ENCODE peak calls at places on chromosomes 4 and X, in four cellular contexts. Z, W, U and H are unnamed samples.
A peak's percentile ranks its signal among the peaks of the same experiment; 100 is the strongest.

GRCh38 chrX:121172703-121173102 is 125.3 kb downstream of the GLUD2 start:
- DNase-seq in Z (no peak), W (no peak), U (no peak), H (no peak)

GRCh38 chr4:123666486-123666885 is 269.9 kb downstream of the SPRY1 start:
- DNase-seq in Z (no peak), W (no peak), U (no peak), H (no peak)

GRCh38 chr4:132540268-132540667 is 608.8 kb upstream of the PCDH10 start:
- DNase-seq in Z (no peak), W (no peak), U (no peak), H (no peak)

GRCh38 chr4:89682808-89683207 is 154.2 kb downstream of the SNCA start:
- DNase-seq in Z (no peak), W (no peak), U (no peak), H (no peak)

GRCh38 chr4:42627887-42628646 is 28.8 kb downstream of the ATP8A1 start:
- DNase-seq in Z (no peak), W (no peak), U (no peak), H (no peak)

GRCh38 chr4:114116861-114117260 is 137.4 kb upstream of the ARSJ start:
- DNase-seq in Z (no peak), W (no peak), U (no peak), H (no peak)

GRCh38 chrX:66408507-66408906 is 230.4 kb downstream of the EDA2R start:
- DNase-seq in Z (no peak), W (no peak), U (no peak), H (no peak)

GRCh38 chr4:139740531-139741041 is 75.0 kb downstream of the MGST2 start:
- DNase-seq in Z (peak; percentile 97), W (peak; percentile 89), U (peak; percentile 43), H (no peak)

GRCh38 chr4:5839751-5840674 is 52.9 kb downstream of the CRMP1 start:
- DNase-seq in Z (no peak), W (no peak), U (no peak), H (no peak)

GRCh38 chr4:180635276-180635675 is 1607.9 kb upstream of the TENM3 start:
- DNase-seq in Z (no peak), W (no peak), U (no peak), H (no peak)

GRCh38 chr4:148437439-148437838 is 4.8 kb downstream of the NR3C2 start:
- DNase-seq in Z (no peak), W (no peak), U (no peak), H (no peak)

GRCh38 chr4:168496834-168497233 is at the start of gene PALLD:
- DNase-seq in Z (peak; percentile 60), W (peak; percentile 77), U (no peak), H (no peak)

GRCh38 chr4:55887594-55887993 is 34.1 kb downstream of the EXOC1 start:
- DNase-seq in Z (no peak), W (peak; percentile 9), U (no peak), H (no peak)

GRCh38 chrX:105116541-105116940 is 104.0 kb downstream of the TEX13A start:
- DNase-seq in Z (no peak), W (no peak), U (no peak), H (no peak)

GRCh38 chr4:174274436-174274835 is 9.0 kb downstream of the FBXO8 start:
- DNase-seq in Z (no peak), W (no peak), U (no peak), H (no peak)

GRCh38 chrX:150575415-150575814 is 7.0 kb downstream of the MTM1 start:
- DNase-seq in Z (peak; percentile 33), W (no peak), U (no peak), H (no peak)

GRCh38 chrX:107716816-107717700 is 58.5 kb downstream of the TSC22D3 start:
- DNase-seq in Z (peak; percentile 63), W (peak; percentile 94), U (peak; percentile 52), H (peak; percentile 26)

GRCh38 chr4:157818946-157819692 is 353.7 kb downstream of the GASK1B start:
- DNase-seq in Z (no peak), W (no peak), U (no peak), H (no peak)

GRCh38 chr4:156734965-156735895 is 236.4 kb downstream of the PDGFC start:
- DNase-seq in Z (peak; percentile 49), W (no peak), U (no peak), H (no peak)

GRCh38 chrX:154441984-154442707 is 1.8 kb upstream of the FAM50A start:
- DNase-seq in Z (no peak), W (no peak), U (no peak), H (no peak)

GRCh38 chr4:19947349-19947748 is 304.4 kb upstream of the SLIT2 start:
- DNase-seq in Z (peak; percentile 74), W (peak; percentile 17), U (no peak), H (no peak)

GRCh38 chr4:169024762-169025161 is 14.7 kb upstream of the CBR4 start:
- DNase-seq in Z (peak; percentile 59), W (peak; percentile 49), U (no peak), H (no peak)

GRCh38 chrX:154775611-154776349 is 13.1 kb downstream of the DKC1 start:
- DNase-seq in Z (peak; percentile 45), W (no peak), U (no peak), H (no peak)

GRCh38 chr4:1410491-1411325 is 4.5 kb upstream of the NKX1-1 start:
- DNase-seq in Z (peak; percentile 16), W (peak; percentile 46), U (peak; percentile 98), H (peak; percentile 93)

GRCh38 chrX:133857648-133858269 is 127.6 kb downstream of the GPC3 start:
- DNase-seq in Z (no peak), W (no peak), U (no peak), H (no peak)

GRCh38 chr4:36399762-36400353 is 118.4 kb downstream of the DTHD1 start:
- DNase-seq in Z (no peak), W (no peak), U (no peak), H (no peak)

GRCh38 chrX:57074458-57074857 is 46.9 kb downstream of the SPIN2B start:
- DNase-seq in Z (no peak), W (no peak), U (no peak), H (no peak)

GRCh38 chrX:48802813-48803261 is 970 bp downstream of the HDAC6 start:
- DNase-seq in Z (no peak), W (peak; percentile 1), U (no peak), H (no peak)

GRCh38 chrX:48801281-48802088 is at the start of gene HDAC6:
- DNase-seq in Z (peak; percentile 98), W (peak; percentile 99), U (peak; percentile 86), H (peak; percentile 96)

GRCh38 chrX:48806088-48806487 is 4.2 kb downstream of the HDAC6 start:
- DNase-seq in Z (no peak), W (no peak), U (no peak), H (no peak)

GRCh38 chrX:48800574-48801280 is 1.1 kb upstream of the HDAC6 start:
- DNase-seq in Z (no peak), W (no peak), U (no peak), H (no peak)

DNA sequence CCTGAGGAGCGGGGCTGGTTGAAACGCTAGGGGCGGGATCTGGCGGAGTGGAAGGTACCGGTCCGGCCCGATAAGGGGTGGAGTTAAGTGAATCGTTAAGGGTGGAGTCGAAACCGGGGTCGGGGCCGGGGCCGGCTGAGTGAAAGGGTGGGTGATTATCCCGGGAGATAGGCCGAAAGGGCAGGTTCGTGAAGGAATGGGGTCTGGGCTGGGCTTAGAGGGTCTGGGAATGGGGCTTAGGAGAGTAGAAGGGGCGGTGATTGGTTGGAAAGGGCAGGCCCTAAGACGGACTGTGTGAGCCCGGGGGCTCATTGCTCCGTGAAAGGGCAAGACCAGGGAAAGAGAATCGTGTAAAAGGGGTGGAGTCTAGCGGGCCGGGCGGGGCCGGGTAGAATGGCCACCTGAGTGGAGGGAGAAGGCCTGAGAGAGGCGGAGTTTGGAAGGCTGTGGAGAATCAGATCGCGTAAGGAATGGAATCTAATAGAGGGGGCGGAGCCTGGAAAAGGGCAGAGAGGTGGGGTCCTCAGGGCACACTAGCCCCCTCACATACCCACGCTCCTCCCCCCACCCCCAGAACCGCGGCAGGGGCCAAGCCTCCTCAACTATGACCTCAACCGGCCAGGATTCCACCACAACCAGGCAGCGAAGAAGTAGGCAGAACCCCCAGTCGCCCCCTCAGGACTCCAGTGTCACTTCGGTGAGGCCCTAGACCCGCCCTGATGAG is 384 bp downstream of the HDAC6 start:
- DNase-seq in Z (peak; percentile 60), W (peak; percentile 89), U (peak; percentile 83), H (peak; percentile 73)
- H4K91ac ChIP-seq in Z (peak overlapping the region; percentile 19), W (no peak overlapping the region), U (no peak overlapping the region), H (no peak overlapping the region)

GRCh38 chr4:76699911-76700310 is 198.0 kb downstream of the SOWAHB start:
- DNase-seq in Z (no peak), W (no peak), U (no peak), H (no peak)

GRCh38 chr4:76694056-76694455 is 203.9 kb downstream of the SOWAHB start:
- DNase-seq in Z (no peak), W (peak; percentile 17), U (no peak), H (no peak)

GRCh38 chr4:76696109-76696508 is 201.8 kb downstream of the SOWAHB start:
- DNase-seq in Z (peak; percentile 69), W (peak; percentile 38), U (peak; percentile 71), H (peak; percentile 96)

GRCh38 chr4:76697129-76697803 is 200.7 kb downstream of the SOWAHB start:
- DNase-seq in Z (no peak), W (no peak), U (no peak), H (no peak)

GRCh38 chr4:76698141-76698540 is 199.8 kb downstream of the SOWAHB start:
- DNase-seq in Z (no peak), W (no peak), U (no peak), H (no peak)
- H3K4ac ChIP-seq in Z (peak overlapping the region; percentile 15), W (no peak overlapping the region), U (no peak overlapping the region), H (no peak overlapping the region)

GRCh38 chr4:21248336-21248735 is 548.1 kb downstream of the PACRGL start:
- DNase-seq in Z (no peak), W (no peak), U (no peak), H (no peak)
- H3K4me3 ChIP-seq in Z (no peak overlapping the region), W (no peak overlapping the region), U (no peak overlapping the region), H (no peak overlapping the region)

DNA sequence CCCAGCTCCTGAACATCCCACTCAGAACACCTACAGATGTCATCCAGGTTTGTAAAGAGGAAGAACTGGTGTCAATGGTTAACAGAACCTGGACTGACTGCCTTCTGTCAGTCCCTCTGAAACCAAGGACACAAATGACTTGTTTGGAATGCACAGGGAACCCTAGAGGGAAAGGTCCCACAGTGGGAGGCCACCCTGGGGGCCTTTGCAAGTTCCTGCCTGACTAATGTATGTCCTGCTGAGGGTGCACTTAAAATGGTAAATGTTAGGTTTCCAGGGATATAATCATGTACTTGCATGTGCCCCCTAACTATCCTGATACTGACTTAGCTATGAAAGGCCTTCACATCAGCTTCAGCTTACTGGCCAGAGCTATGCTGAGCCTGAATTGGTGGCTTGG is 15.0 kb upstream of the XAGE2 start:
- DNase-seq in Z (no peak), W (no peak), U (no peak), H (no peak)
- H4K91ac ChIP-seq in Z (no peak overlapping the region), W (no peak overlapping the region), U (no peak overlapping the region), H (no peak overlapping the region)

GRCh38 chr4:24913099-24913445 is 230 bp upstream of the CCDC149 start:
- DNase-seq in Z (no peak), W (no peak), U (no peak), H (no peak)
- H3K4ac ChIP-seq in Z (peak overlapping the region; percentile 88), W (peak overlapping the region; percentile 57), U (no peak overlapping the region), H (no peak overlapping the region)